ENCODE peak calls at places on chromosomes 16 and 17, in ten cellular contexts. Y, O, R, Z, P, V, N, H, L and W are unnamed samples.

GRCh38 chr17:62067165-62068145 is 2.4 kb upstream of the MED13 start:
- DNase-seq in Z (no peak), P (no peak), R (no peak), N (no peak), V (no peak), O (no peak), L (no peak), H (no peak), Y (no peak), W (no peak)

GRCh38 chr17:64641499-64641898 is 20.6 kb downstream of the SMURF2 start:
- DNase-seq in O (peak), L (peak), Y (peak), N (peak), P (peak), R (no peak), H (no peak), V (peak), Z (peak), W (peak)

GRCh38 chr16:57577691-57578224 is 35.3 kb downstream of the ADGRG5 start:
- DNase-seq in O (no peak), R (no peak), H (no peak), Y (no peak), N (no peak), L (no peak), V (no peak), Z (no peak), P (no peak), W (no peak)

GRCh38 chr16:49951568-49952195 is 73.3 kb upstream of the CNEP1R1 start:
- DNase-seq in Z (no peak), P (no peak), Y (no peak), R (no peak), V (no peak), L (no peak), N (no peak), H (no peak), O (no peak), W (no peak)

GRCh38 chr17:43171761-43172487 is 910 bp downstream of the NBR1 start:
- DNase-seq in H (peak), N (peak), V (peak), Y (peak), P (peak), L (peak), R (no peak), Z (peak), O (peak), W (peak)

GRCh38 chr16:89706446-89707260 is 5.1 kb upstream of the SPATA2L start:
- DNase-seq in L (no peak), H (no peak), P (no peak), Z (no peak), O (no peak), N (no peak), R (no peak), Y (no peak), V (no peak), W (no peak)

GRCh38 chr17:77470800-77471733 is 330.3 kb downstream of the SEC14L1 start:
- DNase-seq in R (no peak), O (peak), H (peak), N (peak), L (peak), Z (no peak), Y (no peak), V (peak), P (peak), W (no peak)

GRCh38 chr17:78236362-78237127 is 5.1 kb downstream of the TMEM235 start:
- DNase-seq in H (no peak), O (no peak), L (no peak), N (no peak), Y (no peak), V (no peak), P (no peak), Z (no peak), R (no peak), W (no peak)

GRCh38 chr16:51757921-51758479 is 606.9 kb upstream of the SALL1 start:
- DNase-seq in V (no peak), Y (no peak), P (no peak), Z (no peak), N (no peak), L (no peak), H (no peak), O (no peak), R (no peak), W (no peak)

GRCh38 chr17:39099686-39100293 is 51.6 kb downstream of the PLXDC1 start:
- DNase-seq in P (no peak), R (no peak), H (no peak), O (no peak), Y (no peak), V (no peak), N (peak), L (no peak), Z (no peak), W (no peak)

GRCh38 chr16:70805787-70806186 is 4.8 kb upstream of the VAC14 start:
- DNase-seq in Z (peak), L (peak), P (peak), V (no peak), H (no peak), O (peak), R (no peak), N (peak), Y (no peak), W (peak)

GRCh38 chr17:79826210-79826680 is 13.0 kb downstream of the CBX4 start:
- DNase-seq in Z (no peak), P (no peak), H (no peak), Y (no peak), N (peak), V (no peak), L (no peak), R (no peak), O (peak), W (no peak)

GRCh38 chr16:1857433-1858097 is 14.4 kb downstream of the MEIOB start:
- DNase-seq in Y (no peak), O (no peak), P (no peak), L (no peak), R (no peak), H (no peak), V (no peak), N (no peak), Z (no peak), W (no peak)

GRCh38 chr16:84096447-84097005 is 20.2 kb downstream of the MBTPS1 start:
- DNase-seq in L (no peak), Z (no peak), R (peak), P (no peak), V (no peak), N (no peak), Y (peak), O (no peak), H (no peak), W (no peak)

GRCh38 chr17:11742891-11743290 is 144.6 kb downstream of the DNAH9 start:
- DNase-seq in H (no peak), Z (no peak), N (no peak), O (no peak), Y (no peak), R (no peak), P (no peak), L (no peak), V (no peak), W (no peak)

GRCh38 chr17:40321502-40322416 is 12.8 kb downstream of the RARA start:
- DNase-seq in P (no peak), N (no peak), H (no peak), R (no peak), V (no peak), L (no peak), Z (no peak), O (no peak), Y (no peak), W (no peak)

GRCh38 chr17:9241774-9242496 is 220.6 kb downstream of the NTN1 start:
- DNase-seq in P (no peak), N (no peak), R (no peak), Z (no peak), O (no peak), H (no peak), V (no peak), Y (no peak), L (no peak), W (no peak)

GRCh38 chr17:32914181-32914580 is 13.8 kb upstream of the TMEM98 start:
- DNase-seq in R (no peak), V (no peak), O (no peak), Y (no peak), H (no peak), L (no peak), P (no peak), N (no peak), Z (no peak), W (no peak)

GRCh38 chr16:56628486-56629035 is 3.0 kb downstream of the MT1E start:
- DNase-seq in O (no peak), Y (no peak), R (no peak), Z (no peak), N (no peak), H (no peak), V (no peak), L (no peak), P (no peak), W (no peak)

GRCh38 chr17:12773153-12773552 is 16.1 kb upstream of the ARHGAP44 start:
- DNase-seq in H (no peak), Z (no peak), R (no peak), P (no peak), O (no peak), N (no peak), Y (no peak), V (no peak), L (no peak), W (no peak)

GRCh38 chr16:16096161-16096857 is 127.0 kb downstream of the ABCC6 start:
- DNase-seq in R (peak), H (no peak), V (no peak), N (peak), O (no peak), P (no peak), L (no peak), Y (peak), Z (peak), W (peak)

GRCh38 chr17:45997624-45998023 is 1.4 kb upstream of the STH start:
- DNase-seq in L (no peak), Z (no peak), P (no peak), H (no peak), V (peak), O (peak), N (peak), R (no peak), Y (no peak), W (peak)

GRCh38 chr17:69812240-69812837 is 262.7 kb upstream of the KCNJ16 start:
- DNase-seq in Z (no peak), H (no peak), P (no peak), V (no peak), O (no peak), L (no peak), R (no peak), Y (no peak), N (no peak), W (no peak)

GRCh38 chr17:73797594-73798110 is 153.4 kb upstream of the SDK2 start:
- DNase-seq in V (no peak), O (no peak), P (no peak), L (no peak), Z (no peak), N (no peak), Y (no peak), R (no peak), H (no peak), W (no peak)

GRCh38 chr16:75235721-75236193 is 15.7 kb downstream of the BCAR1 start:
- DNase-seq in Y (no peak), P (no peak), O (no peak), H (no peak), N (no peak), R (no peak), V (no peak), L (no peak), Z (no peak), W (no peak)

GRCh38 chr17:77300016-77300686 is 159.4 kb downstream of the SEC14L1 start:
- DNase-seq in H (no peak), P (no peak), Z (no peak), Y (no peak), O (no peak), L (no peak), N (no peak), R (no peak), V (no peak), W (no peak)

GRCh38 chr16:85211247-85211910 is 99.1 kb upstream of the CIBAR2 start:
- DNase-seq in V (no peak), Y (no peak), L (no peak), N (peak), P (peak), H (peak), Z (no peak), O (peak), R (no peak), W (peak)